ENCODE peak calls at places on chromosomes 12 and 14, in seven cellular contexts. B is GM12865, T is Calu3, S is neural crest cell, M is type B pancreatic cell, H is heart right ventricle, R is psoas muscle. V is an unnamed sample.

GRCh38 chr12:105485321-105485910 is 154.9 kb downstream of the C12orf75 start:
- DNase-seq in H (peak; percentile 37), M (no peak), S (no peak), T (peak; percentile 26), B (no peak), R (peak; percentile 76), V (no peak)

GRCh38 chr12:39595923-39596322 is 23.7 kb downstream of the ABCD2 start:
- DNase-seq in R (no peak), H (no peak), S (no peak), T (no peak), M (no peak), B (no peak), V (no peak)

GRCh38 chr12:2973566-2973965 is 14.4 kb downstream of the TEAD4 start:
- DNase-seq in S (no peak), R (no peak), B (no peak), T (no peak), H (no peak), M (no peak), V (no peak)

GRCh38 chr14:100540141-100540925 is 46.9 kb downstream of the BEGAIN start:
- DNase-seq in H (no peak), B (no peak), S (peak; percentile 42), R (peak; percentile 46), T (peak; percentile 20), M (no peak), V (peak; percentile 57)

GRCh38 chr12:116594325-116595038 is 35.3 kb downstream of the MAP1LC3B2 start:
- DNase-seq in T (no peak), S (no peak), M (no peak), R (peak; percentile 59), B (peak; percentile 31), H (peak; percentile 35), V (no peak)

GRCh38 chr14:52185178-52185577 is 82.3 kb upstream of the PTGDR start:
- DNase-seq in H (no peak), T (no peak), R (no peak), B (no peak), S (no peak), M (no peak), V (no peak)

GRCh38 chr12:52139579-52140062 is 52.2 kb downstream of the KRT80 start:
- DNase-seq in S (no peak), M (no peak), R (no peak), H (no peak), T (peak; percentile 73), B (no peak), V (peak; percentile 38)

GRCh38 chr12:130661059-130661458 is 55.0 kb downstream of the RIMBP2 start:
- DNase-seq in S (no peak), M (no peak), H (no peak), R (no peak), T (no peak), B (no peak), V (no peak)

GRCh38 chr14:90426663-90427062 is 29.8 kb downstream of the CALM1 start:
- DNase-seq in B (no peak), T (no peak), S (no peak), R (peak; percentile 66), M (no peak), H (peak; percentile 51), V (no peak)

GRCh38 chr14:57875296-57875695 is 9.4 kb upstream of the SLC35F4 start:
- DNase-seq in R (no peak), S (no peak), H (no peak), B (no peak), T (no peak), M (no peak), V (no peak)

GRCh38 chr14:24136684-24137528 is 912 bp downstream of the PSME1 start:
- DNase-seq in B (peak; percentile 31), M (no peak), R (no peak), T (no peak), S (no peak), H (no peak), V (no peak)

GRCh38 chr12:2083008-2083407 is 30.2 kb downstream of the CACNA1C start:
- DNase-seq in S (no peak), R (no peak), H (no peak), M (no peak), B (no peak), T (no peak), V (no peak)

GRCh38 chr12:105083551-105084105 is 630 bp downstream of the ALDH1L2 start:
- DNase-seq in M (no peak), H (peak; percentile 32), B (peak; percentile 55), S (peak; percentile 7), T (peak; percentile 52), R (peak; percentile 78), V (peak; percentile 65)

GRCh38 chr12:121956041-121956341 is 37.6 kb downstream of the CFAP251 start:
- DNase-seq in B (no peak), R (no peak), M (no peak), S (no peak), H (no peak), T (no peak), V (no peak)
- TF ChIP-seq CTCF in B (no peak), R (no peak), M (peak; percentile 21), S (no peak), H (no peak), T (peak; percentile 26), V (no peak)

DNA sequence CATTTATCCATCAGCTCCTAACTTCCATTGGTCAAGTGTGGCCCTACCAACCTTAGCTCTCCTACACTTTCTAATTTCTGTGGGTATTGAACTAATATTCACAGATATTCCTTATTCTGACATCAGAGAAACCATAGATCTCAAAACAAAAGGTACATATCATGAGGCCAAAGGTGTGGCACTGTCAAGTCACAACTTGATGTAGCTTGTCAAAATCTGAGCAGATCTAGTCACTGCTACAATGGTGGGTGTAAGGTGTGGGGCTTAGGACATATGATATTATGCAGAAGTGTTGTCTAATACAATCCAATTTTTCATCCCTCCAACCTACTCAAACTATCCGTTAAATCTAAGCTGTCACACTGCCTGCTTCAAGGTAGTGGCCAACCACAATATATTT is 114.0 kb upstream of the FAR2 start:
- DNase-seq in R (no peak), B (no peak), S (no peak), T (no peak), M (no peak), H (no peak), V (no peak)
- TF ChIP-seq CTCF in R (no peak), B (no peak), S (no peak), T (no peak), M (no peak), H (no peak), V (no peak)

GRCh38 chr14:77059276-77059934 is 30.9 kb upstream of the IRF2BPL start:
- DNase-seq in R (peak; percentile 75), B (peak; percentile 41), T (peak; percentile 80), S (peak; percentile 64), H (no peak), M (no peak), V (no peak)
- TF ChIP-seq CTCF in R (peak; percentile 18), B (peak; percentile 19), T (peak; percentile 34), S (peak; percentile 60), H (peak; percentile 26), M (peak; percentile 69), V (no peak)

GRCh38 chr14:73752297-73752992 is 38.3 kb upstream of the PNMA1 start:
- DNase-seq in T (peak; percentile 48), R (peak; percentile 82), H (peak; percentile 78), M (no peak), S (no peak), B (peak; percentile 54), V (no peak)
- TF ChIP-seq CTCF in T (no peak), R (peak; percentile 28), H (peak; percentile 29), M (peak; percentile 55), S (peak; percentile 41), B (peak; percentile 25), V (no peak)

V was measured in pancreas.